ENCODE peak calls at places on chromosomes 6 and 20, in seven cellular contexts. F is mammary epithelial cell, B is psoas muscle, S is NCI-H774, T is spleen, K is HTR-8/SVneo, I is Kasumi-1. R is an unnamed sample.
A peak's percentile ranks its signal among the peaks of the same experiment; 100 is the strongest.

GRCh38 chr20:36717657-36718056 is 28.2 kb downstream of the NDRG3 start:
- DNase-seq in S (no peak), B (no peak), I (peak; percentile 33), F (no peak), T (no peak), K (no peak), R (peak; percentile 78)

GRCh38 chr6:2765896-2766766 is 938 bp downstream of the WRNIP1 start:
- DNase-seq in S (peak; percentile 23), B (peak; percentile 58), K (peak; percentile 30), F (peak; percentile 52), T (peak; percentile 93), I (peak; percentile 30), R (no peak)

GRCh38 chr20:53157443-53158408 is 185.6 kb downstream of the TSHZ2 start:
- DNase-seq in I (peak; percentile 39), T (peak; percentile 72), B (peak; percentile 19), S (no peak), F (peak; percentile 18), K (no peak), R (peak; percentile 17)

GRCh38 chr6:111926731-111927302 is 53.6 kb upstream of the FYN start:
- DNase-seq in K (no peak), F (no peak), T (no peak), B (no peak), I (no peak), S (peak; percentile 93), R (no peak)

GRCh38 chr6:139271056-139271455 is 20.7 kb downstream of the TXLNB start:
- DNase-seq in I (no peak), F (peak; percentile 24), K (peak; percentile 6), S (no peak), T (peak; percentile 82), B (no peak), R (peak; percentile 54)

GRCh38 chr20:57108742-57109141 is 157.7 kb downstream of the BMP7 start:
- DNase-seq in T (no peak), S (no peak), F (no peak), I (no peak), B (no peak), K (no peak), R (no peak)

GRCh38 chr20:62926229-62927127 is at the start of gene DIDO1:
- DNase-seq in I (peak; percentile 75), K (peak; percentile 100), F (peak; percentile 86), T (peak; percentile 99), S (peak; percentile 83), B (peak; percentile 89), R (peak; percentile 80)

GRCh38 chr6:95017922-95018321 is 559.4 kb upstream of the MANEA start:
- DNase-seq in F (no peak), T (no peak), S (no peak), I (no peak), B (no peak), K (no peak), R (no peak)

GRCh38 chr6:151434369-151434768 is 17.6 kb downstream of the RMND1 start:
- DNase-seq in B (no peak), S (no peak), F (no peak), K (no peak), I (no peak), T (no peak), R (no peak)

R was measured in pons.